ENCODE peak calls at places on chromosomes 1 and 21, in six cellular contexts. A, J, C, B, I and W are unnamed samples.

GRCh38 chr21:32393677-32394001 is 827 bp upstream of the URB1 start:
- DNase-seq in A (no peak), I (no peak), J (no peak), C (no peak), B (no peak), W (no peak)

GRCh38 chr1:58047265-58047858 is 499.2 kb downstream of the OMA1 start:
- DNase-seq in A (no peak), C (peak; percentile 4), I (no peak), J (peak; percentile 4), B (no peak), W (no peak)

GRCh38 chr1:26694597-26695416 is 1.0 kb upstream of the ARID1A start:
- DNase-seq in J (peak; percentile 17), B (no peak), I (no peak), A (no peak), C (no peak), W (no peak)

GRCh38 chr1:48916121-48917069 is 139.7 kb upstream of the BEND5 start:
- DNase-seq in C (no peak), I (no peak), B (no peak), J (peak; percentile 65), A (no peak), W (no peak)

GRCh38 chr1:104856091-104856490 is 1106.4 kb downstream of the AMY1C start:
- DNase-seq in B (no peak), I (no peak), A (no peak), C (no peak), J (no peak), W (no peak)

GRCh38 chr21:25039461-25040380 is 567.6 kb downstream of the MRPL39 start:
- DNase-seq in A (no peak), C (no peak), J (peak; percentile 53), I (no peak), B (no peak), W (no peak)

GRCh38 chr1:228273720-228274451 is 66.0 kb downstream of the OBSCN start:
- DNase-seq in B (no peak), C (no peak), I (no peak), A (peak; percentile 35), J (no peak), W (no peak)

GRCh38 chr1:150622219-150622975 is 7.0 kb downstream of the ENSA start:
- DNase-seq in A (no peak), B (no peak), C (no peak), J (no peak), I (no peak), W (no peak)

GRCh38 chr1:204498980-204499379 is 4.4 kb upstream of the PIK3C2B start:
- DNase-seq in I (no peak), C (no peak), A (no peak), J (no peak), B (no peak), W (no peak)